ENCODE peak calls at places on chromosomes 13 and 19, in ten cellular contexts. Y, J, U, V, Z, T, A, M, K and B are unnamed samples.

GRCh38 chr19:12647490-12648071 is 19.0 kb downstream of the MAN2B1 start:
- DNase-seq in Y (no peak), J (no peak), U (no peak), V (no peak), Z (peak), T (no peak), A (no peak), M (no peak), K (peak), B (no peak)

GRCh38 chr19:35357867-35358573 is at the start of gene FFAR3:
- DNase-seq in Y (peak), J (no peak), U (no peak), V (no peak), Z (peak), T (no peak), A (no peak), M (no peak), K (no peak), B (peak)

GRCh38 chr19:56477429-56478338 is 539 bp upstream of the ZNF667 start:
- DNase-seq in Y (peak), J (peak), U (no peak), V (no peak), Z (peak), T (peak), A (peak), M (peak), K (no peak), B (no peak)

GRCh38 chr19:39603825-39604224 is 1.5 kb downstream of the LGALS13 start:
- DNase-seq in Y (no peak), J (no peak), U (no peak), V (no peak), Z (no peak), T (no peak), A (no peak), M (no peak), K (no peak), B (no peak)

GRCh38 chr13:112056739-112057433 is 10.1 kb upstream of the SOX1 start:
- DNase-seq in Y (no peak), J (no peak), U (no peak), V (no peak), Z (no peak), T (no peak), A (no peak), M (no peak), K (no peak), B (no peak)

GRCh38 chr13:106433066-106433465 is 102.4 kb downstream of the EFNB2 start:
- DNase-seq in Y (peak), J (no peak), U (no peak), V (no peak), Z (no peak), T (no peak), A (no peak), M (no peak), K (no peak), B (no peak)

GRCh38 chr19:56837492-56837891 is 3.0 kb downstream of the PEG3 start:
- DNase-seq in Y (peak), J (peak), U (no peak), V (no peak), Z (peak), T (peak), A (no peak), M (no peak), K (no peak), B (no peak)

GRCh38 chr13:33610471-33611015 is 207.4 kb upstream of the RFC3 start:
- DNase-seq in Y (no peak), J (peak), U (peak), V (no peak), Z (no peak), T (no peak), A (no peak), M (peak), K (no peak), B (peak)

GRCh38 chr13:30576528-30576927 is 41.2 kb upstream of the USPL1 start:
- DNase-seq in Y (peak), J (peak), U (peak), V (no peak), Z (no peak), T (no peak), A (peak), M (peak), K (no peak), B (peak)

GRCh38 chr19:14728595-14728994 is 38.7 kb downstream of the ZNF333 start:
- DNase-seq in Y (no peak), J (no peak), U (no peak), V (no peak), Z (no peak), T (no peak), A (no peak), M (no peak), K (no peak), B (no peak)

GRCh38 chr19:2438178-2438577 is 10.8 kb upstream of the TIMM13 start:
- DNase-seq in Y (no peak), J (no peak), U (no peak), V (no peak), Z (peak), T (no peak), A (no peak), M (no peak), K (no peak), B (no peak)

GRCh38 chr19:52735734-52736133 is 890 bp upstream of the ZNF611 start:
- DNase-seq in Y (peak), J (peak), U (no peak), V (no peak), Z (peak), T (peak), A (peak), M (peak), K (no peak), B (no peak)

GRCh38 chr13:45292176-45292575 is 48.8 kb downstream of the TPT1 start:
- DNase-seq in Y (no peak), J (no peak), U (no peak), V (no peak), Z (no peak), T (no peak), A (no peak), M (peak), K (no peak), B (no peak)

GRCh38 chr13:27379694-27380596 is 44.5 kb upstream of the GTF3A start:
- DNase-seq in Y (peak), J (peak), U (peak), V (no peak), Z (peak), T (peak), A (peak), M (peak), K (peak), B (peak)

GRCh38 chr19:38049105-38049649 is 142.2 kb downstream of the SIPA1L3 start:
- DNase-seq in Y (peak), J (no peak), U (peak), V (no peak), Z (no peak), T (no peak), A (no peak), M (no peak), K (peak), B (peak)

GRCh38 chr13:29922281-29922821 is 71.9 kb upstream of the UBL3 start:
- DNase-seq in Y (peak), J (no peak), U (no peak), V (no peak), Z (no peak), T (no peak), A (no peak), M (peak), K (no peak), B (no peak)

GRCh38 chr13:81714513-81714912 is 1373.6 kb upstream of the SPRY2 start:
- DNase-seq in Y (no peak), J (no peak), U (no peak), V (no peak), Z (no peak), T (no peak), A (no peak), M (no peak), K (no peak), B (no peak)

GRCh38 chr13:113929628-113930615 is 44.0 kb downstream of the C13orf46 start:
- DNase-seq in Y (no peak), J (no peak), U (no peak), V (no peak), Z (no peak), T (no peak), A (no peak), M (no peak), K (no peak), B (no peak)

DNA sequence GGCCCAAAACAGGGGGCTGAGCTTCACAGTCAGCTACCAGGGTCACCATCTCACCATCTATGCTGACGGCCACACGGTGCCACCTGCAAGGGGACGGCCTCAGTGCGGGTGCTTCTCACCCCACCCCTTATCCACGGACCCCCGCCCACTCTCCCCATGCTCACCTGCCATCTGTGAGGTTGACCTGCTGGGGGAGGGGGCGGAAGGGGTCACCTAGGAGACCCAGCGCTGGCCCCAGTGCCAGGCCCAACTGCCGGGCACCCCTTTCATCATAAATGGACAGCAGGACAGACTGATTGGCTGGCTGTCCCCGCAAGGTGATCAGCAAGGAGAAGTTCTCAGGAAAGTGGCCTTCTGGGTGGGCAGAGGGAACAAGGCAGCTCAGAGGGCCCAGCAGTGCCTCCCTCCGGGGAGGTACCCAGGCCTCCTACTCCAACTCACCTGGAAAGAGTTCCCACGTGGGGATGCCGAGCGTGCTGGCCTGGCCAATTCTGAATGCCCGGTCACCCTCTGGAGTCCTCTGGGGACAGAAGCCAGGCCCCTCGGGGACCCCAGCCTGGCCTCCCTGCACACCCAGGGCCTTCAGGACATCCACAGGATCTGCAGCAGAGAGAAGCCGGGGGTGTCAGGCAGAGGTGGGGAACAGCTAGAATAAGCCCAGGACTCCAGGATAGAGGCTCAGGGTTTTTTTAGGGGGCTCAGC is 4.5 kb downstream of the COL5A3 start:
- DNase-seq in Y (no peak), J (no peak), U (no peak), V (no peak), Z (no peak), T (no peak), A (no peak), M (no peak), K (no peak), B (no peak)
- H3K4me3 ChIP-seq in Y (no peak), J (no peak), U (no peak), V (peak), Z (no peak), T (no peak), A (no peak), M (no peak), K (no peak), B (no peak)

DNA sequence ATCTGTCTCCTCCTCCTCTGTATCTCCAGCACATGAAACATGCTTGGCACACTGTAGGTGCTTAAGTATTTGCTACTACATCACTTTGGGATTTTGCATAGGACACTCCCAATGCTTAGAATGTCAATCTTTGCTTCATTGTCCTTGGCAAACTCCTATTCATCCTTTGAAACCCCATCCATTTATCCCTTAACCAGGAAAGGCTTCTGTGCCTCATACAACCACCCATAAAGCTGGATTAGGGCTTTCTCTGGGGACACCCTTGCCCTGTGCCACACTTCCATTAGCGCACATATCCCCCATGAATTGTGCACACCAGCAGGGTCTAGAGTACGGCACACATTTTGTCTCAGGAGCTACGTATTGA is 5.8 kb upstream of the EPS8L1 start:
- DNase-seq in Y (no peak), J (no peak), U (no peak), V (no peak), Z (no peak), T (no peak), A (no peak), M (no peak), K (no peak), B (no peak)
- H3K4me3 ChIP-seq in Y (no peak), J (no peak), U (no peak), V (peak), Z (no peak), T (peak), A (no peak), M (no peak), K (no peak), B (no peak)

GRCh38 chr13:89150362-89150761 is 1479.2 kb downstream of the SLITRK5 start:
- DNase-seq in Y (no peak), J (no peak), U (no peak), V (no peak), Z (no peak), T (no peak), A (no peak), M (peak), K (no peak), B (no peak)
- H3K4me3 ChIP-seq in Y (no peak), J (no peak), U (no peak), V (no peak), Z (no peak), T (no peak), A (no peak), M (no peak), K (no peak), B (no peak)

GRCh38 chr13:37618554-37618953 is 20.0 kb upstream of the POSTN start:
- DNase-seq in Y (peak), J (no peak), U (no peak), V (no peak), Z (no peak), T (no peak), A (no peak), M (peak), K (no peak), B (no peak)
- H3K4me3 ChIP-seq in Y (no peak), J (no peak), U (no peak), V (no peak), Z (no peak), T (no peak), A (no peak), M (no peak), K (no peak), B (no peak)

GRCh38 chr13:24557121-24557520 is 44.5 kb upstream of the PARP4 start:
- DNase-seq in Y (peak), J (no peak), U (no peak), V (no peak), Z (no peak), T (no peak), A (no peak), M (no peak), K (no peak), B (no peak)
- H3K4me3 ChIP-seq in Y (no peak), J (no peak), U (no peak), V (no peak), Z (no peak), T (no peak), A (no peak), M (no peak), K (no peak), B (no peak)

DNA sequence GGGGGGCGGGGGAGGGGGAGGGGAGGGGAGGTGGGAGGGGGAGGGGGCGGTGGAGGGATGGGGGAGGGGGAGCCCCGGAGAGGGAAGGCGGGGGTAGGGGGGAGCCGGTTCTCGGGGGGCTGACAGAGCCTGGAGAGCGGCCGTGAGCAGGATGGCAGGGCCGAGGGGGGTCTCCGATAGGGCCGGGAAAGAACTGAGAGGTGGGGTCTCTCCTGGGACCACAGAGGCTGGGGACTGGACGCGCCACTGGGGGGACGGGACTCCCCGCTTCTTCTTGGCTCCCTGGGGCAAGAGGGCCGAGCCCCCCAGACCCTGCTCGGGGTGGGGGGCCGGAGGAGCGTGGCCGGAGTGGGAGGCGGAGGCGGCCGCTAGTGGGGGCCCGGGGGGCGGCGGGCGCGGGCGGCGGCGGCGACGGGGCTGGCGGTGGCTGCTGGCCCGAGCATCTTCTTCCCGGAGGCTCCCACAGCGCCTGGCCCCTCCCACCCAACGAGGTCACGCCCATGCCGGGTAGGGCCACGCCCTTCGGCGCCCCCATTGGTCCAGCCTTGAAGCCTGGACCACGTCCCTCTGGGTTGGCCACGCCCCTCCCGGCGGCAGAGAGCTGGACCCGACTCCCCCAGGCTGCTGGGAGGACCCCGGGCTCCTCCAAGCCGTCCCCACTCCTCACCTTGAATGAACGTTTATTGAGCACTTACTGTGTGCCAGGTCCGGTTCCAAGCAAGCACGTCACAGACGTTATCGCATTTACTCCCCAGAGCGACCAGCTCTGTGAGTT is at the start of gene NOVA2:
- DNase-seq in Y (peak), J (peak), U (no peak), V (no peak), Z (peak), T (peak), A (peak), M (peak), K (peak), B (no peak)
- H3K4me3 ChIP-seq in Y (no peak), J (peak), U (no peak), V (peak), Z (no peak), T (peak), A (peak), M (no peak), K (peak), B (no peak)

DNA sequence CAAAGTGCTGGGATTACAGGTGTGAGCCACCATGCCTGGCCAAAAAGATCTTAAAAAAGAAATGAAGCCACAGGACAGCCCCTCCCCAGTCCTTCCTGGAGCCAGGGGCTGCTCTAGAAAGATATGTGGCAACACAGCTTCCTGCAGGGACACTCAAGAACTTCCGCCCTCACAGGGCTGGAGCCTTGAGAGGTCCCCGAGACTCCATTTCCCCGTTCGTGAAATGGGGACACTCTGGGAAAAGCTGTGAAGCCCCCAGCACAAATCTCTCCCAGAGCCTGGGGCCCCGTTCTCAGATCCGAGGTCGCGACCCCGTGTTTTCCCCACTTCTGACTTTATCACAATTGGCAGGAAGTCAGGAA is 2.5 kb upstream of the GPX4 start:
- DNase-seq in Y (no peak), J (peak), U (no peak), V (no peak), Z (peak), T (no peak), A (no peak), M (no peak), K (no peak), B (no peak)
- H3K4me3 ChIP-seq in Y (no peak), J (peak), U (no peak), V (peak), Z (no peak), T (peak), A (no peak), M (no peak), K (no peak), B (no peak)